ENCODE peak calls at places on chromosome 5, in ten cellular contexts. V is Panc1; Z is left ventricle myocardium inferior; P is CD8-positive, alpha-beta T cell; N is mucosa of descending colon; Y is PC-3; Q is pancreas; F is transverse colon; L is A549; M is breast epithelium. I is an unnamed sample. For H3K4me1, the result is how much of the 10 kb centered on the place peaks cover.

GRCh38 chr5:166324372-166324771 is 1967.1 kb upstream of the WWC1 start:
- DNase-seq in L (no peak), Y (no peak), Z (no peak), V (no peak), P (no peak), M (no peak), F (no peak), N (no peak), Q (no peak), I (no peak)

GRCh38 chr5:138230981-138231589 is 18.0 kb upstream of the CDC23 start:
- DNase-seq in P (no peak), V (no peak), F (no peak), Q (no peak), Y (peak), M (no peak), N (no peak), L (peak), Z (no peak), I (no peak)

GRCh38 chr5:109844148-109844547 is 154.4 kb downstream of the MAN2A1 start:
- DNase-seq in Z (no peak), L (peak), V (no peak), M (no peak), N (no peak), P (no peak), F (no peak), Y (peak), Q (no peak), I (no peak)

GRCh38 chr5:95778713-95779426 is 43.7 kb downstream of the GLRX start:
- DNase-seq in L (no peak), Y (no peak), V (no peak), P (no peak), M (no peak), Q (no peak), N (no peak), F (no peak), Z (no peak), I (no peak)

GRCh38 chr5:31133488-31133887 is 60.0 kb upstream of the CDH6 start:
- DNase-seq in P (no peak), Z (no peak), M (no peak), V (peak), Y (peak), L (no peak), F (no peak), Q (no peak), N (no peak), I (no peak)

GRCh38 chr5:17216974-17217325 is 481 bp upstream of the BASP1 start:
- DNase-seq in L (peak), F (no peak), P (no peak), V (no peak), N (peak), M (no peak), Q (peak), Z (no peak), Y (peak), I (peak)

GRCh38 chr5:72438141-72438540 is 69.1 kb downstream of the ZNF366 start:
- DNase-seq in F (no peak), Y (peak), L (no peak), N (no peak), Z (no peak), Q (no peak), M (no peak), P (no peak), V (no peak), I (no peak)

GRCh38 chr5:18546570-18546969 is 912.3 kb downstream of the TAF11L14 start:
- DNase-seq in M (no peak), V (no peak), F (no peak), P (no peak), Q (no peak), Y (no peak), N (no peak), L (no peak), Z (no peak), I (no peak)

GRCh38 chr5:111680737-111681413 is 76.1 kb downstream of the NREP start:
- DNase-seq in N (peak), Z (peak), F (peak), Q (no peak), V (no peak), P (no peak), L (peak), Y (peak), M (peak), I (peak)

GRCh38 chr5:51201708-51202107 is 181.5 kb upstream of the ISL1 start:
- DNase-seq in N (no peak), Z (no peak), L (no peak), V (no peak), Q (no peak), M (no peak), Y (no peak), P (no peak), F (no peak), I (no peak)

GRCh38 chr5:172524573-172525021 is 70.3 kb upstream of the SH3PXD2B start:
- DNase-seq in L (no peak), V (no peak), P (no peak), N (no peak), Y (no peak), Q (no peak), Z (no peak), M (no peak), F (peak), I (peak)

GRCh38 chr5:61332369-61332745 is 299 bp downstream of the ZSWIM6 start:
- DNase-seq in L (no peak), P (no peak), Z (peak), N (no peak), Q (peak), V (no peak), F (peak), Y (no peak), M (no peak), I (peak)

GRCh38 chr5:60856059-60856458 is 12.0 kb upstream of the ELOVL7 start:
- DNase-seq in Z (no peak), Y (no peak), F (no peak), Q (no peak), V (no peak), M (no peak), P (no peak), L (no peak), N (no peak), I (no peak)

GRCh38 chr5:89282832-89283510 is 400.0 kb upstream of the MEF2C start:
- DNase-seq in Y (peak), L (no peak), Q (no peak), Z (no peak), M (no peak), P (no peak), N (no peak), V (peak), F (no peak), I (no peak)

GRCh38 chr5:15938961-15939360 is 240.6 kb downstream of the MARCHF11 start:
- DNase-seq in Z (no peak), V (no peak), Q (no peak), L (no peak), F (no peak), M (no peak), N (no peak), P (no peak), Y (peak), I (no peak)

GRCh38 chr5:9209846-9210547 is 335.9 kb downstream of the SEMA5A start:
- DNase-seq in P (no peak), M (no peak), F (no peak), Q (no peak), N (no peak), L (no peak), V (no peak), Y (peak), Z (no peak), I (no peak)

GRCh38 chr5:107431998-107432397 is 238.7 kb downstream of the EFNA5 start:
- DNase-seq in N (no peak), M (no peak), V (no peak), L (no peak), F (no peak), Z (no peak), P (no peak), Y (peak), Q (no peak), I (no peak)

GRCh38 chr5:160171656-160172055 is 52.4 kb upstream of the PWWP2A start:
- DNase-seq in F (no peak), V (no peak), Q (no peak), P (no peak), M (no peak), Y (no peak), Z (no peak), L (no peak), N (no peak), I (no peak)

GRCh38 chr5:132782101-132782500 is 5.1 kb upstream of the SEPTIN8 start:
- DNase-seq in Y (peak), Z (no peak), Q (no peak), N (no peak), L (no peak), V (no peak), P (no peak), M (no peak), F (no peak), I (no peak)

GRCh38 chr5:145991044-145991575 is 54.7 kb downstream of the SH3RF2 start:
- DNase-seq in Y (no peak), M (no peak), Z (no peak), N (no peak), P (no peak), V (no peak), F (no peak), L (no peak), Q (no peak), I (no peak)

GRCh38 chr5:178454821-178455479 is 135.2 kb downstream of the COL23A1 start:
- DNase-seq in Y (no peak), N (no peak), F (no peak), V (no peak), P (no peak), Z (no peak), Q (no peak), L (no peak), M (no peak), I (no peak)

GRCh38 chr5:93174930-93175329 is 406.1 kb downstream of the NR2F1-AS1 start:
- DNase-seq in L (no peak), Y (no peak), M (no peak), F (no peak), N (no peak), Q (no peak), V (no peak), Z (no peak), P (no peak), I (no peak)

GRCh38 chr5:122192883-122193496 is 63.6 kb downstream of the ZNF474 start:
- DNase-seq in P (no peak), Y (peak), Z (no peak), N (no peak), L (peak), V (peak), F (no peak), Q (no peak), M (no peak), I (no peak)

GRCh38 chr5:59843511-59844230 is 49.9 kb downstream of the PDE4D start:
- DNase-seq in P (no peak), L (no peak), Q (no peak), N (no peak), V (no peak), M (no peak), Z (no peak), Y (no peak), F (no peak), I (no peak)

GRCh38 chr5:178123094-178123986 is 7.5 kb upstream of the RMND5B start:
- DNase-seq in Q (no peak), M (peak), N (peak), L (no peak), Y (no peak), F (no peak), V (no peak), Z (no peak), P (no peak), I (no peak)

GRCh38 chr5:129656952-129657351 is 90.9 kb upstream of the MINAR2 start:
- DNase-seq in Q (no peak), L (no peak), Z (no peak), M (no peak), P (no peak), N (no peak), V (no peak), F (no peak), Y (no peak), I (no peak)

GRCh38 chr5:173522518-173522917 is 93.9 kb downstream of the BOD1 start:
- DNase-seq in Z (no peak), M (no peak), Y (no peak), Q (no peak), N (no peak), F (no peak), L (no peak), V (no peak), P (no peak), I (no peak)

DNA sequence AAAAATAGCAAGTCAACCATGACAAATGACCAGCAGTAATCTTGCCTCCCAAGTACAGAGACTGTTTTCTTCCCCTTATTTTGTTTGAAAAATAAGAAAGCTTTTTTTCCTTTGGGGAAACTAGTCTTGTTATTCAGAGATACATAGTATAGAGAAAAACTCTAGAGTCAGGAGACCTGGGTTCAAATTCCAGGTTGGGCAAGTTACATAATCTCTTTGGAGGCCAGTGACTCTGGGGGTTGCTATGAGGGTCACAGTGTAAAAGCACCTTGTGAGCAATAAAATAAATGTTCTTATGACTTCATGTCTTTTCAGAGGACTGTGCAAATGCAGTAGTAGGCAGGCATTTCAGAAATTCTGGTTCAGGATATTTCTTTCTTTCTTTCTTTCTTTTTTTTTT is 71.5 kb downstream of the GDNF start:
- DNase-seq in Y (no peak), P (no peak), V (no peak), Z (no peak), N (no peak), F (no peak), L (no peak), M (no peak), Q (no peak), I (no peak)
- TF ChIP-seq CTCF in Y (no peak), P (no peak), V (no peak), Z (no peak), N (no peak), F (no peak), L (no peak), M (no peak), Q (no peak), I (no peak)

DNA sequence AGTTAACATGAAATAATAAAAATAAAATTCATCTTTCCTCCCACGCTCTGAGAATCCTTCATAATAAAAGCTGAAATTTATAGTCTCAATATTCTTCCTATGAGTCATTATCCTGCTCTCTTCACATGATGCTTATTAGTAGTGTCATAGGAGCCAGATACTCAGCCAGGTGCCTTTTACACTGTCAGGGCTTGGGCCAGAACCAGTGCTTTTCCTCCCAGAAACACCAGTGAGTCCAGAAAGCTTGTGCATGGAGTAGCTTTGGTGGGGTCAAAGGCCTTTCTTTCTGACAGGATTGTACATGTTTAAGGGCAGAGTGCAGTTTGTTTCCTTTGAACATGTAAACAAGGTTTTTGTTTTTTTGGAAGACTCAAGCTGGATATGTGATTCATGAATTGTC is 6.8 kb downstream of the LSM11 start:
- DNase-seq in P (no peak), Q (no peak), N (no peak), Y (peak), V (no peak), M (no peak), F (no peak), L (no peak), Z (no peak), I (no peak)
- H3K4me3 ChIP-seq in P (no peak), Q (no peak), N (no peak), Y (no peak), V (no peak), M (no peak), F (no peak), L (no peak), Z (no peak), I (no peak)

GRCh38 chr5:67160985-67161384 is 35.6 kb downstream of the CD180 start:
- DNase-seq in F (no peak), M (peak), Q (no peak), Y (peak), N (no peak), Z (no peak), P (no peak), V (peak), L (peak), I (no peak)

GRCh38 chr5:67163863-67164595 is 32.6 kb downstream of the CD180 start:
- DNase-seq in L (no peak), M (no peak), Q (no peak), Z (no peak), Y (no peak), N (peak), V (no peak), F (no peak), P (no peak), I (no peak)

GRCh38 chr5:67161767-67162166 is 34.8 kb downstream of the CD180 start:
- DNase-seq in Z (no peak), F (no peak), M (no peak), Y (no peak), V (no peak), Q (no peak), P (no peak), L (no peak), N (no peak), I (no peak)

GRCh38 chr5:67164856-67165523 is 31.6 kb downstream of the CD180 start:
- DNase-seq in N (peak), L (no peak), M (no peak), Y (no peak), Z (no peak), Q (no peak), P (no peak), F (no peak), V (no peak), I (no peak)

GRCh38 chr5:67163231-67163756 is 33.3 kb downstream of the CD180 start:
- DNase-seq in P (no peak), L (no peak), Q (no peak), Y (no peak), V (no peak), M (no peak), N (no peak), F (no peak), Z (no peak), I (no peak)
- H3K4me1 ChIP-seq in P (half or more), L (under half), Q (under half), Y (under half), V (under half), M (under half), N (under half), F (under half), Z (under half), I (under half)

DNA sequence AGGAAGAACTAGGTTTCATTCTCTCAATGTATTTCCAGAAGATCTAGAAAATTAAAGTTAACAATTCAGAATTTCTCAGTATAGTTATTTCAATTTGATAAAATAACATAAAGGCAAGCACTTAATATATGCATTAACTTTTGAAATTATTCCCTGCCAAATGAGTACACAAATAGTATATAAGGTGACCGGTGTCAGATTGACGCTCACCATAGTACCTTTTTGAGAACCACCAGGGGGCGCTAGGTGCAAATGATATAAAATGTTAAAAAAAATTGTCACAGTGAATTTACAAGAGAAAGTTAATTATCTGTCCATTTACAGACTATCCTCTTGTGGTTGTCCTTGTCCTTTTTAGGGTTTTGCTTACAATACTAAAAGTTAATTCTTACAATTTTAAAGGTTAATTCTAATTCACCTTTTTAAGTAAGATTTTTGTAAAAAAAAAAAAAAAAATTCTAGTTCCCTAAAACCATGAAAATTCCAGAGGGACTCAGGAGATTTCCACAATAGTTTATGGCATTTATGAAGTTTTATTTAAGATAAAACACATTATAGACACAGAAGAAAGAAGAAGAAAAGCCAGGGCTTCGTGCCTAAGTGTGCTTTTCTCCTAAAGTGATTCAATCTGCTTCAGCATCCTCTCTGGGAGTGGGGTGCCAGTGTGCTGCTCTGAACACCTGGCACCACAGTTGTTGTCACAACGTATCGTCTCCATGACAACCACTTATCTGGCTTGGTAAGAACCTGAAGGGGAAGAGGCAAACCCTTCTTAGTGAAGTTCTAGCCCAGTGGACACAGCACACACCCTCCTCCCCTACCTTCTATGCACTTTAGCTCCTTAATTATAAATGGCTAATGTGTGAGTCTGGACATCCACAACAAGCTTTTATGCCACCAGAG is 1.7 kb downstream of the ADAMTS16 start:
- DNase-seq in V (no peak), N (no peak), L (peak), P (no peak), Y (peak), F (peak), Q (no peak), M (no peak), Z (no peak), I (peak)
- TF ChIP-seq CTCF in V (peak), N (peak), L (peak), P (peak), Y (peak), F (peak), Q (peak), M (peak), Z (peak), I (peak)

DNA sequence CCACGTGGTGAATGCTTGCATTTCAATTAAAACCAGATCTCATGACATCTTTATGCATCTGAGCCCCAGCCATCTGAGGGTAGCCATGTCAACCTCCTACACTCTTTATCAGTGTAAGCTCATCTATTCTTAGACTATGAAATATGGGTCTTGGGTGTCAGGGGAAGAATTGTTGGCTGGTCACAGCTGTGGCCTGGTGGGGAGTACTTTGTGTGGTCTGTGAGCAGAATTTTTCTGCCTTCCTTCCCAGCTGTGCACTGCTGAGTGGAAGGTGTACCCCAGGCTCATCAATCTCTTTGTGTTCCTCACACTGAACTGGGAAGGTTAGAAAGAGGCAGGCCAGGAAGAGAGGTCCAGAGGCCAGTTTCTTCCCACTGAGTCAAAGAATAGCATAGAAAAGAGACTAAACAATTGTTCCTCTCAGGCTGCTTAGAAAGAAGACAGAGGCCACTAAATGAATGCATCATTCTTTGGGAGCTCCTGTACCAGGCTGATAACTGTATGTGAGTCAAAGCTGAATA is 202.7 kb upstream of the RGMB start:
- DNase-seq in Z (no peak), Q (no peak), M (no peak), V (no peak), P (no peak), F (no peak), L (no peak), Y (peak), N (no peak), I (no peak)
- H3K4me3 ChIP-seq in Z (no peak), Q (no peak), M (no peak), V (no peak), P (no peak), F (no peak), L (no peak), Y (no peak), N (no peak), I (no peak)

GRCh38 chr5:65077653-65078052 is 308.9 kb downstream of the CWC27 start:
- DNase-seq in Q (no peak), N (no peak), V (no peak), F (no peak), Y (no peak), L (no peak), M (no peak), P (no peak), Z (no peak), I (no peak)

GRCh38 chr5:65072836-65073620 is 304.3 kb downstream of the CWC27 start:
- DNase-seq in P (no peak), V (no peak), Q (no peak), M (no peak), Y (no peak), Z (no peak), N (no peak), L (no peak), F (no peak), I (no peak)

GRCh38 chr5:65078331-65078730 is 309.6 kb downstream of the CWC27 start:
- DNase-seq in Y (no peak), P (no peak), F (no peak), Z (no peak), V (no peak), M (no peak), Q (no peak), L (no peak), N (no peak), I (no peak)

GRCh38 chr5:65076251-65076869 is 307.6 kb downstream of the CWC27 start:
- DNase-seq in M (no peak), Z (peak), L (peak), Q (no peak), V (no peak), Y (peak), F (peak), P (no peak), N (no peak), I (peak)

GRCh38 chr5:65075623-65076250 is 307.0 kb downstream of the CWC27 start:
- DNase-seq in Y (no peak), F (no peak), M (no peak), Z (no peak), Q (no peak), L (no peak), P (no peak), N (no peak), V (no peak), I (no peak)
- H3K4me1 ChIP-seq in Y (under half), F (under half), M (under half), Z (under half), Q (under half), L (under half), P (under half), N (under half), V (under half), I (under half)

GRCh38 chr5:81192351-81192750 is 40.8 kb upstream of the CKMT2 start:
- DNase-seq in P (no peak), F (no peak), Y (no peak), V (no peak), M (no peak), Z (no peak), Q (no peak), N (no peak), L (no peak), I (no peak)
- TF ChIP-seq CTCF in P (no peak), F (no peak), Y (no peak), V (peak), M (no peak), Z (no peak), Q (no peak), N (no peak), L (no peak), I (no peak)

GRCh38 chr5:90557391-90557790 is 1.2 kb upstream of the ADGRV1 start:
- DNase-seq in Z (no peak), Y (peak), P (no peak), N (no peak), Q (no peak), M (no peak), L (no peak), F (no peak), V (no peak), I (no peak)
- H3K4me3 ChIP-seq in Z (no peak), Y (peak), P (no peak), N (no peak), Q (no peak), M (no peak), L (no peak), F (no peak), V (no peak), I (no peak)

I was measured in lung.